ENCODE peak calls at places on chromosomes 11 and 22, in four cellular contexts. M is mammary epithelial cell, P is anterior cingulate cortex, J is GM12865. A is an unnamed sample.
A peak's percentile ranks its signal among the peaks of the same experiment; 100 is the strongest.

GRCh38 chr11:68680541-68681231 is 3.7 kb upstream of the GAL start:
- DNase-seq in M (no peak), P (no peak), J (no peak), A (no peak)

GRCh38 chr11:118911113-118911879 is 14.4 kb downstream of the BCL9L start:
- DNase-seq in M (peak; percentile 66), P (no peak), J (no peak), A (peak; percentile 51)

GRCh38 chr11:73812234-73812633 is 24.6 kb downstream of the MRPL48 start:
- DNase-seq in M (no peak), P (no peak), J (no peak), A (no peak)

GRCh38 chr11:44621140-44621681 is 55.7 kb downstream of the CD82 start:
- DNase-seq in M (no peak), P (peak; percentile 71), J (peak; percentile 67), A (peak; percentile 86)

GRCh38 chr22:48700566-48701295 is 1126.9 kb downstream of the BRD1 start:
- DNase-seq in M (no peak), P (peak; percentile 51), J (no peak), A (peak; percentile 11)

GRCh38 chr11:25928076-25928475 is 403.9 kb upstream of the ANO3 start:
- DNase-seq in M (no peak), P (no peak), J (no peak), A (no peak)

GRCh38 chr22:24768537-24769374 is 5.8 kb downstream of the PIWIL3 start:
- DNase-seq in M (peak; percentile 29), P (peak; percentile 43), J (peak; percentile 55), A (peak; percentile 84)

GRCh38 chr11:2655834-2656622 is 43.8 kb downstream of the KCNQ1OT1 start:
- DNase-seq in M (peak; percentile 50), P (no peak), J (no peak), A (peak; percentile 77)

GRCh38 chr11:91158901-91159537 is 936.2 kb upstream of the CHORDC1 start:
- DNase-seq in M (peak; percentile 42), P (no peak), J (no peak), A (peak; percentile 36)

GRCh38 chr11:10450451-10451398 is 4.3 kb upstream of the AMPD3 start:
- DNase-seq in M (peak; percentile 50), P (no peak), J (peak; percentile 43), A (peak; percentile 84)

GRCh38 chr11:118168316-118168715 is 8.1 kb downstream of the SCN2B start:
- DNase-seq in M (no peak), P (no peak), J (no peak), A (no peak)

GRCh38 chr11:119115484-119116234 is 5.7 kb upstream of the HINFP start:
- DNase-seq in M (no peak), P (no peak), J (no peak), A (no peak)

GRCh38 chr11:20353829-20354434 is 9.6 kb upstream of the HTATIP2 start:
- DNase-seq in M (peak; percentile 26), P (peak; percentile 5), J (peak; percentile 39), A (peak; percentile 70)

GRCh38 chr22:45688606-45689080 is 17.0 kb downstream of the ATXN10 start:
- DNase-seq in M (peak; percentile 62), P (no peak), J (no peak), A (no peak)

GRCh38 chr11:79949574-79949973 is 508.7 kb upstream of the TENM4 start:
- DNase-seq in M (no peak), P (no peak), J (no peak), A (no peak)

GRCh38 chr11:100942016-100942415 is 187.6 kb downstream of the PGR start:
- DNase-seq in M (no peak), P (no peak), J (no peak), A (peak; percentile 47)

GRCh38 chr11:31810779-31811647 is at the start of gene PAX6:
- DNase-seq in M (peak; percentile 13), P (peak; percentile 74), J (peak; percentile 68), A (peak; percentile 98)

GRCh38 chr11:45392154-45392553 is 106.0 kb upstream of the SYT13 start:
- DNase-seq in M (no peak), P (no peak), J (no peak), A (no peak)

GRCh38 chr11:110182886-110183285 is 89.7 kb downstream of the ZC3H12C start:
- DNase-seq in M (peak; percentile 86), P (no peak), J (no peak), A (no peak)

GRCh38 chr11:124865181-124865901 is at the start of gene ROBO3:
- DNase-seq in M (no peak), P (no peak), J (no peak), A (peak; percentile 34)

GRCh38 chr11:14124886-14125285 is 162.4 kb downstream of the SPON1 start:
- DNase-seq in M (peak; percentile 10), P (peak; percentile 29), J (no peak), A (no peak)

GRCh38 chr11:7911011-7911410 is 20.1 kb downstream of the OR10A6 start:
- DNase-seq in M (no peak), P (no peak), J (no peak), A (no peak)

GRCh38 chr11:64619811-64620285 is 28.8 kb downstream of the SLC22A12 start:
- DNase-seq in M (peak; percentile 17), P (no peak), J (no peak), A (no peak)

GRCh38 chr22:23180893-23181762 is 819 bp downstream of the BCR start:
- DNase-seq in M (peak; percentile 39), P (no peak), J (peak; percentile 54), A (peak; percentile 77)

GRCh38 chr22:29456211-29456671 is 17.9 kb downstream of the RFPL1 start:
- DNase-seq in M (no peak), P (no peak), J (no peak), A (no peak)

GRCh38 chr11:86981777-86982540 is 26.8 kb upstream of the FZD4 start:
- DNase-seq in M (no peak), P (no peak), J (no peak), A (no peak)